ENCODE peak calls at places on chromosomes 16 and 17, in ten cellular contexts. One of them, this sample, is unnamed.

GRCh38 chr17:76421054-76421427 is 31.9 kb downstream of the UBE2O start:
- DNase-seq in GM12878: no peak
- DNase-seq in RWPE1: no peak
- DNase-seq in psoas muscle: no peak
- DNase-seq in PC-3: no peak
- DNase-seq in dorsolateral prefrontal cortex: peak
- DNase-seq in type B pancreatic cell: no peak
- DNase-seq in AG10803: peak
- DNase-seq in AG09309: no peak
- DNase-seq in SK-N-SH: no peak
- DNase-seq in this sample: no peak

GRCh38 chr16:47887496-47887895 is 268.3 kb downstream of the ABCC12 start:
- DNase-seq in GM12878: no peak
- DNase-seq in RWPE1: peak
- DNase-seq in psoas muscle: no peak
- DNase-seq in PC-3: peak
- DNase-seq in dorsolateral prefrontal cortex: no peak
- DNase-seq in type B pancreatic cell: no peak
- DNase-seq in AG10803: peak
- DNase-seq in AG09309: no peak
- DNase-seq in SK-N-SH: no peak
- DNase-seq in this sample: no peak

GRCh38 chr17:17128476-17129075 is 77.6 kb downstream of the PLD6 start:
- DNase-seq in GM12878: no peak
- DNase-seq in RWPE1: no peak
- DNase-seq in psoas muscle: peak
- DNase-seq in PC-3: no peak
- DNase-seq in dorsolateral prefrontal cortex: no peak
- DNase-seq in type B pancreatic cell: no peak
- DNase-seq in AG10803: no peak
- DNase-seq in AG09309: no peak
- DNase-seq in SK-N-SH: no peak
- DNase-seq in this sample: no peak

GRCh38 chr16:619476-620100 is 11.2 kb upstream of the WFIKKN1 start:
- DNase-seq in GM12878: no peak
- DNase-seq in RWPE1: no peak
- DNase-seq in psoas muscle: no peak
- DNase-seq in PC-3: no peak
- DNase-seq in dorsolateral prefrontal cortex: no peak
- DNase-seq in type B pancreatic cell: no peak
- DNase-seq in AG10803: no peak
- DNase-seq in AG09309: no peak
- DNase-seq in SK-N-SH: no peak
- DNase-seq in this sample: no peak

GRCh38 chr17:30124273-30124796 is 7.7 kb downstream of the NSRP1 start:
- DNase-seq in GM12878: no peak
- DNase-seq in RWPE1: no peak
- DNase-seq in psoas muscle: no peak
- DNase-seq in PC-3: no peak
- DNase-seq in dorsolateral prefrontal cortex: no peak
- DNase-seq in type B pancreatic cell: no peak
- DNase-seq in AG10803: no peak
- DNase-seq in AG09309: no peak
- DNase-seq in SK-N-SH: no peak
- DNase-seq in this sample: no peak

GRCh38 chr17:81312624-81313325 is 17.7 kb upstream of the SLC38A10 start:
- DNase-seq in GM12878: no peak
- DNase-seq in RWPE1: no peak
- DNase-seq in psoas muscle: no peak
- DNase-seq in PC-3: no peak
- DNase-seq in dorsolateral prefrontal cortex: no peak
- DNase-seq in type B pancreatic cell: no peak
- DNase-seq in AG10803: no peak
- DNase-seq in AG09309: no peak
- DNase-seq in SK-N-SH: no peak
- DNase-seq in this sample: no peak

GRCh38 chr16:29148867-29149272 is 164.0 kb downstream of the LAT start:
- DNase-seq in GM12878: no peak
- DNase-seq in RWPE1: no peak
- DNase-seq in psoas muscle: no peak
- DNase-seq in PC-3: no peak
- DNase-seq in dorsolateral prefrontal cortex: no peak
- DNase-seq in type B pancreatic cell: no peak
- DNase-seq in AG10803: no peak
- DNase-seq in AG09309: no peak
- DNase-seq in SK-N-SH: no peak
- DNase-seq in this sample: peak

GRCh38 chr16:8893976-8894690 is 12.0 kb downstream of the LITAFD start:
- DNase-seq in GM12878: no peak
- DNase-seq in RWPE1: no peak
- DNase-seq in psoas muscle: no peak
- DNase-seq in PC-3: no peak
- DNase-seq in dorsolateral prefrontal cortex: peak
- DNase-seq in type B pancreatic cell: no peak
- DNase-seq in AG10803: no peak
- DNase-seq in AG09309: no peak
- DNase-seq in SK-N-SH: no peak
- DNase-seq in this sample: no peak

GRCh38 chr17:40459646-40460584 is 16.7 kb downstream of the IGFBP4 start:
- DNase-seq in GM12878: no peak
- DNase-seq in RWPE1: no peak
- DNase-seq in psoas muscle: no peak
- DNase-seq in PC-3: peak
- DNase-seq in dorsolateral prefrontal cortex: no peak
- DNase-seq in type B pancreatic cell: no peak
- DNase-seq in AG10803: no peak
- DNase-seq in AG09309: no peak
- DNase-seq in SK-N-SH: peak
- DNase-seq in this sample: no peak

GRCh38 chr17:45160505-45161287 is 979 bp upstream of the HEXIM2 start:
- DNase-seq in GM12878: no peak
- DNase-seq in RWPE1: no peak
- DNase-seq in psoas muscle: peak
- DNase-seq in PC-3: peak
- DNase-seq in dorsolateral prefrontal cortex: peak
- DNase-seq in type B pancreatic cell: peak
- DNase-seq in AG10803: peak
- DNase-seq in AG09309: no peak
- DNase-seq in SK-N-SH: peak
- DNase-seq in this sample: peak
- TF ChIP-seq CTCF in GM12878: peak
- TF ChIP-seq CTCF in RWPE1: no peak
- TF ChIP-seq CTCF in psoas muscle: peak
- TF ChIP-seq CTCF in PC-3: peak
- TF ChIP-seq CTCF in dorsolateral prefrontal cortex: peak
- TF ChIP-seq CTCF in type B pancreatic cell: peak
- TF ChIP-seq CTCF in AG10803: peak
- TF ChIP-seq CTCF in AG09309: peak
- TF ChIP-seq CTCF in SK-N-SH: peak
- TF ChIP-seq CTCF in this sample: no peak

DNA sequence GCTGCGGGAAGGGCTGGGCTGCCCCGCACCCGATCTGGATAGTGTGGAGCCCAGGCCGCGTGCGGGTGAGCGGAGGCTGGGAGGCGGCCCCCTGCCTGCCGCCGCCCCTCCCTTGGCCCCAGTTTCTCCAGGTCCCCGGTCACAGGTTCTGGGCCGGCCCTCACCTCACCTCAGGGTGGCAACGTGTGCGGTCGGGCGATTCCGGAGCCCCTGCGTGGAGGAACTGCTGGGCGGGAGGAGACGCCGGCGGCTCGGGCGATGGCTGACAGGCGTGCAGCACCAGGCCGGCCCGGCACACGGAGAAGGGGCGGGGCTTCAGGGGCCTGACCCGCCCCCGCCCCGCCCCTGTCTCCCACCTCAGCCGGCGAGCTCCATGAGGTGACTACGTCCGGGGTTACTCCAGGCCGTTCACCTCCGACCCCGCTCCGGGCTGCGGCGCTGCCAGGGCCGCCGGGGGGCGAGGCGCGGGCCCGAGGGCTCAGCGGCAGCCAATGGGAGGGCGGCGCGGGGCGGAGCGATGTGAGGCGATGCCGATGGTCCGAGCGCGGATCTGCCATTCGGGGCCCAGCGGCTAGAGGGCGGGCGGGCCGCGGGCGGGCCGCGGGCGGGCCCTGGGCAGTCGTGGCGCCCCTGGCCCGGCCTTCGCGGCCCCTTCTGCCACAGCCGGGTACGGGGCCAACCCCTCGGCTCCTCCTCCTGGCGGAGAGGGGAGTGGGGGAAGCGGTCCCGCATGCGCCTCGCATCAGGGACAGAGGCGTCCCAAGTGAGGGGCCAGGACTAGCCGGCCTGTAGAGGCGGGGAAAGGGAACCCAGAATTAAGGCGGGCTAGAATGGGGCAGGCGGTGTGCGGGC is 16.7 kb upstream of the C17orf78 start:
- DNase-seq in GM12878: peak
- DNase-seq in RWPE1: peak
- DNase-seq in psoas muscle: peak
- DNase-seq in PC-3: peak
- DNase-seq in dorsolateral prefrontal cortex: peak
- DNase-seq in type B pancreatic cell: peak
- DNase-seq in AG10803: peak
- DNase-seq in AG09309: no peak
- DNase-seq in SK-N-SH: peak
- DNase-seq in this sample: peak
- TF ChIP-seq CTCF in GM12878: no peak
- TF ChIP-seq CTCF in RWPE1: peak
- TF ChIP-seq CTCF in psoas muscle: peak
- TF ChIP-seq CTCF in PC-3: no peak
- TF ChIP-seq CTCF in dorsolateral prefrontal cortex: no peak
- TF ChIP-seq CTCF in type B pancreatic cell: peak
- TF ChIP-seq CTCF in AG10803: no peak
- TF ChIP-seq CTCF in AG09309: no peak
- TF ChIP-seq CTCF in SK-N-SH: peak
- TF ChIP-seq CTCF in this sample: peak

GRCh38 chr16:30688701-30689100 is 10.3 kb upstream of the SRCAP start:
- DNase-seq in GM12878: no peak
- DNase-seq in RWPE1: no peak
- DNase-seq in psoas muscle: no peak
- DNase-seq in PC-3: no peak
- DNase-seq in dorsolateral prefrontal cortex: no peak
- DNase-seq in type B pancreatic cell: no peak
- DNase-seq in AG10803: no peak
- DNase-seq in AG09309: no peak
- DNase-seq in SK-N-SH: no peak
- DNase-seq in this sample: no peak
- TF ChIP-seq CTCF in GM12878: no peak
- TF ChIP-seq CTCF in RWPE1: no peak
- TF ChIP-seq CTCF in psoas muscle: no peak
- TF ChIP-seq CTCF in PC-3: no peak
- TF ChIP-seq CTCF in dorsolateral prefrontal cortex: no peak
- TF ChIP-seq CTCF in type B pancreatic cell: no peak
- TF ChIP-seq CTCF in AG10803: no peak
- TF ChIP-seq CTCF in AG09309: no peak
- TF ChIP-seq CTCF in SK-N-SH: no peak
- TF ChIP-seq CTCF in this sample: no peak

DNA sequence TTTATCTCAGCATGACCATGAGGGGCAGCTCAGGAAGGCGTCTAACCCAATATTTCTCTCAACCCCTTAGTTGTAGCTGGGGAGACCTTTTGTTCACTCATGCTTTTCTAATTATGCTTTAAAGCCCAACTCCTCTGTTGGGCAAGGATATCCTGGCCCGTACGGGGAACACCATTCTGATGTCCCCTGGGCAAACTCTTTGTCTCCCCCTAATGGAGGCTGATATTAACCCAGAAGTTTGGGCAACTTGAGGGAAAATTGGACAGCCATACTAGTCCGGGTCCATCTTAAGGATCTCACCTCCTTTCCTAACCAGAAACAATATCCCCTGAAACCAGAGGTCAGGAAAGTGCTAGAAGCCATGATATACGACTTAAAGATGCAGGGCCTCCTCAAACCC is 143.7 kb upstream of the COX10 start:
- DNase-seq in GM12878: no peak
- DNase-seq in RWPE1: no peak
- DNase-seq in psoas muscle: no peak
- DNase-seq in PC-3: peak
- DNase-seq in dorsolateral prefrontal cortex: no peak
- DNase-seq in type B pancreatic cell: no peak
- DNase-seq in AG10803: no peak
- DNase-seq in AG09309: no peak
- DNase-seq in SK-N-SH: no peak
- DNase-seq in this sample: no peak
- TF ChIP-seq CTCF in GM12878: no peak
- TF ChIP-seq CTCF in RWPE1: no peak
- TF ChIP-seq CTCF in psoas muscle: no peak
- TF ChIP-seq CTCF in PC-3: peak
- TF ChIP-seq CTCF in dorsolateral prefrontal cortex: no peak
- TF ChIP-seq CTCF in type B pancreatic cell: no peak
- TF ChIP-seq CTCF in AG10803: peak
- TF ChIP-seq CTCF in AG09309: peak
- TF ChIP-seq CTCF in SK-N-SH: peak
- TF ChIP-seq CTCF in this sample: no peak

DNA sequence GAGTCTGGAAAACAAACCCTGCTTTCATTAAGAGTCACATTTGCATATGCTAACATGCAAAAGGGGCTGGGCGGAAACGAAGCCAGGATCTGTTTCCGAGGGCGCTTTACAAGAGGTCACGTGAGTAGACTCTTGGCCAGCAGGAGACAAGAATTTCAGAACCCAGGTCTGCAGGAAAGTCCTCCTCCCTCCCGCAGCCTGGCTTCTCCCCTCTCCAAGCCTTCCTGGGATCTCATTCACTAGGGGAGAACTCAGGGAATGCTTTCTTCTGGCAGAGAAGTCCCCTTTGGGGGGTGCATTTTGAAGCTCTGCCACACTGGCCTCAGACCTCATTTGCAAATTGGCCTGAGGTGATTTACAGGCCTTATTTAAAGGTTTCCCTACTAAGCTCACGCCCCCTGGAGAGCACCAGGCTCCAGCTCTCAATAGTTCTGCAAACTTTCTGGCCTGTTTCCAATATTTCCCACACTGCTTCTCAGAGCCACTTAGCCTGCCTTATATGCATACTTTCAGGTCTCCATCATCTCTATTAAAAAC is 57.2 kb upstream of the CACNG5 start:
- DNase-seq in GM12878: no peak
- DNase-seq in RWPE1: no peak
- DNase-seq in psoas muscle: no peak
- DNase-seq in PC-3: no peak
- DNase-seq in dorsolateral prefrontal cortex: no peak
- DNase-seq in type B pancreatic cell: no peak
- DNase-seq in AG10803: peak
- DNase-seq in AG09309: no peak
- DNase-seq in SK-N-SH: no peak
- DNase-seq in this sample: no peak
- TF ChIP-seq CTCF in GM12878: no peak
- TF ChIP-seq CTCF in RWPE1: no peak
- TF ChIP-seq CTCF in psoas muscle: no peak
- TF ChIP-seq CTCF in PC-3: no peak
- TF ChIP-seq CTCF in dorsolateral prefrontal cortex: no peak
- TF ChIP-seq CTCF in type B pancreatic cell: no peak
- TF ChIP-seq CTCF in AG10803: no peak
- TF ChIP-seq CTCF in AG09309: no peak
- TF ChIP-seq CTCF in SK-N-SH: no peak
- TF ChIP-seq CTCF in this sample: no peak

This sample was measured in activated CD8-positive, alpha-beta T cell treated with anti-CD3 and anti-CD28 coated beads for 36 hours.